ENCODE peak calls at places on chromosomes 3 and 15, in five cellular contexts. T is GM12878, E is HEK293T, U is K562, M is HepG2. C is an unnamed sample.

GRCh38 chr3:110533089-110533488 is 538.5 kb upstream of the NECTIN3 start:
- DNase-seq in U (no peak), T (no peak), E (no peak), M (peak), C (no peak)

GRCh38 chr3:140911822-140912221 is 29.8 kb upstream of the SLC25A36 start:
- DNase-seq in U (no peak), E (no peak), M (peak), T (no peak), C (no peak)

GRCh38 chr3:59424268-59425010 is 374.6 kb upstream of the CFAP20DC start:
- DNase-seq in E (no peak), U (no peak), M (no peak), T (no peak), C (no peak)

GRCh38 chr3:28279770-28280169 is 38.4 kb downstream of the CMC1 start:
- DNase-seq in U (no peak), T (no peak), E (no peak), M (no peak), C (no peak)

GRCh38 chr3:49701388-49702077 is 12.2 kb downstream of the RNF123 start:
- DNase-seq in E (peak), M (peak), T (no peak), U (peak), C (peak)

GRCh38 chr3:188360364-188360881 is 206.5 kb downstream of the LPP start:
- DNase-seq in U (no peak), M (no peak), E (no peak), T (no peak), C (no peak)

GRCh38 chr3:66477846-66478245 is 23.0 kb downstream of the LRIG1 start:
- DNase-seq in T (no peak), M (no peak), U (no peak), E (no peak), C (no peak)

GRCh38 chr3:22245817-22246583 is 495.0 kb upstream of the ZNF385D start:
- DNase-seq in T (no peak), M (no peak), U (no peak), E (no peak), C (no peak)

GRCh38 chr3:127955680-127956079 is 40.6 kb downstream of the KBTBD12 start:
- DNase-seq in E (no peak), U (no peak), T (no peak), M (no peak), C (no peak)

GRCh38 chr15:36632196-36632595 is 52.8 kb downstream of the CDIN1 start:
- DNase-seq in E (no peak), U (no peak), M (no peak), T (no peak), C (no peak)

GRCh38 chr3:150582620-150583019 is 20.5 kb upstream of the SELENOT start:
- DNase-seq in E (no peak), M (no peak), T (no peak), U (no peak), C (no peak)

GRCh38 chr3:14803981-14804834 is 14.6 kb upstream of the FGD5 start:
- DNase-seq in M (peak), U (no peak), E (no peak), T (no peak), C (peak)

GRCh38 chr3:125072749-125073404 is 17.1 kb upstream of the HEG1 start:
- DNase-seq in T (no peak), E (no peak), U (no peak), M (no peak), C (no peak)

GRCh38 chr3:141192345-141192744 is 39.3 kb upstream of the PXYLP1 start:
- DNase-seq in U (peak), M (peak), T (peak), E (peak), C (peak)

GRCh38 chr3:171436380-171436779 is 23.8 kb downstream of the TNIK start:
- DNase-seq in U (no peak), T (no peak), M (no peak), E (no peak), C (no peak)

GRCh38 chr15:53869044-53869805 is 109.0 kb upstream of the UNC13C start:
- DNase-seq in E (peak), M (no peak), U (peak), T (no peak), C (peak)

GRCh38 chr3:168459229-168459784 is 363.6 kb upstream of the GOLIM4 start:
- DNase-seq in M (no peak), E (no peak), U (no peak), T (no peak), C (no peak)

GRCh38 chr3:123328851-123329635 is 119.8 kb downstream of the ADCY5 start:
- DNase-seq in T (no peak), M (peak), E (peak), U (peak), C (peak)

GRCh38 chr3:113594066-113594465 is 61.7 kb downstream of the SIDT1 start:
- DNase-seq in E (no peak), M (no peak), T (no peak), U (no peak), C (no peak)

GRCh38 chr15:39624806-39625205 is 43.9 kb downstream of the THBS1 start:
- DNase-seq in T (peak), E (no peak), U (no peak), M (peak), C (no peak)

GRCh38 chr3:94936023-94936580 is 873.2 kb downstream of the NSUN3 start:
- DNase-seq in E (no peak), M (peak), U (no peak), T (no peak), C (no peak)

GRCh38 chr15:89138999-89139612 is 50.9 kb downstream of the ABHD2 start:
- DNase-seq in M (peak), U (no peak), T (no peak), E (no peak), C (no peak)

GRCh38 chr15:60212536-60212935 is 185.2 kb downstream of the ANXA2 start:
- DNase-seq in E (peak), U (no peak), M (peak), T (no peak), C (no peak)

GRCh38 chr3:44419923-44420650 is 57.4 kb downstream of the ZNF445 start:
- DNase-seq in M (no peak), E (no peak), U (no peak), T (no peak), C (no peak)

GRCh38 chr3:173739716-173740115 is 342.2 kb downstream of the NLGN1 start:
- DNase-seq in M (no peak), U (no peak), T (no peak), E (no peak), C (no peak)

GRCh38 chr15:59013246-59013645 is 25.8 kb downstream of the RNF111 start:
- DNase-seq in M (no peak), E (no peak), T (no peak), U (no peak), C (no peak)

GRCh38 chr3:56621686-56622085 is 61.4 kb downstream of the TASOR start:
- DNase-seq in E (no peak), M (no peak), T (no peak), U (no peak), C (no peak)

DNA sequence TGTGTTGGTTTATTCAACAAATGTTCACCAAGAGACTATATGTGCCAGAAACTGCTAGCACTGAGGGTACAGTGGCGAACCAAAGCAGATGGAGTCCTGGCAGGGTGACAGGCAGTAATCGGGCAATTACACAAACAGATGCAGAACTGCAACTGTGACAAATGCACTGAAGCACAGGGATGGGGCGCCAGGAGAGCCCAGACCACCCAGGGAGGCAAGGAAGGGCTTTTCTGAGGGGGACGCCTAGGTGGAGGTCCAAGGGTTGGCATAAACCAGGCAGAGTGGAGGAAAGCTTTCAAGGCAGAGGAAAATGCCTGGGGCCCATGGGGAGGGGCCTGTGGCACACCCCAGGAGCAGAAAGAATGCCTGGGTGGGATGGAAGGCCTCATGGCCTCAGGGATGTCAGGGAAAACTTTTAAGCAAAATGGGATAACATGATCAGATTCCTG is 5.5 kb downstream of the DIS3L start:
- DNase-seq in U (no peak), E (no peak), M (no peak), T (no peak), C (peak)
- TF ChIP-seq FOXM1 in U (no peak), E (no peak), M (no peak), T (no peak), C (no peak)

GRCh38 chr3:130834476-130834875 is 59.4 kb upstream of the ATP2C1 start:
- DNase-seq in U (no peak), M (no peak), E (no peak), T (no peak), C (no peak)
- TF ChIP-seq FOXM1 in U (no peak), M (no peak), E (no peak), T (no peak), C (no peak)

DNA sequence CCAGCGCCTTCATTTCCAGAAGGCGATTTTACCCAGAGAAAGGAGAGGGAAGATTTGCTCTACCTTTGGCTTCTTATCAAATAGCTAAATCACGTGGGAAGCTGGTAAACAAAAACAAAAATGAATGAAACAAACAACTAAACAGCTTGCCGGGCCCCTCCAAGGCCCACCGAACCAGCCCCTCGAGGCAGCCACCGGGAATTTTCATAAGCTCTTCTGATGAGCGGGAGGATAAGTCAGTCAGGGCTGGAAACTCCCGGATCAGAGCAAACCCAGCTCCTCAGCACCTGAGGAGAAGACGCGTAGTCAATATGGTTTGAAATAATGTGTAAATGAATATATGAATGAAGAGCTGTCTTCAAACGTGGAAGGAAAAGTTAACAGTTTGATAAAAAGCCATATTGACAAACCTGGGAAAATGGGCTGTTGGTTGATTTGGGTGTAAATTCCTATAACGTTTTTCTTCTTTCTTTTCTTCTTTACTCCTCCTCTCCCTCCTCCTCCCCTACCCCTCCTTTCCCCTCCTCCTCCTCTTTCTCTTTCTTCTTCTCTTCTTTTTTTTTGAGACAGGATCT is 10.7 kb downstream of the RPLP1 start:
- DNase-seq in M (no peak), U (no peak), T (no peak), E (no peak), C (no peak)
- TF ChIP-seq FOXM1 in M (no peak), U (no peak), T (no peak), E (no peak), C (no peak)

DNA sequence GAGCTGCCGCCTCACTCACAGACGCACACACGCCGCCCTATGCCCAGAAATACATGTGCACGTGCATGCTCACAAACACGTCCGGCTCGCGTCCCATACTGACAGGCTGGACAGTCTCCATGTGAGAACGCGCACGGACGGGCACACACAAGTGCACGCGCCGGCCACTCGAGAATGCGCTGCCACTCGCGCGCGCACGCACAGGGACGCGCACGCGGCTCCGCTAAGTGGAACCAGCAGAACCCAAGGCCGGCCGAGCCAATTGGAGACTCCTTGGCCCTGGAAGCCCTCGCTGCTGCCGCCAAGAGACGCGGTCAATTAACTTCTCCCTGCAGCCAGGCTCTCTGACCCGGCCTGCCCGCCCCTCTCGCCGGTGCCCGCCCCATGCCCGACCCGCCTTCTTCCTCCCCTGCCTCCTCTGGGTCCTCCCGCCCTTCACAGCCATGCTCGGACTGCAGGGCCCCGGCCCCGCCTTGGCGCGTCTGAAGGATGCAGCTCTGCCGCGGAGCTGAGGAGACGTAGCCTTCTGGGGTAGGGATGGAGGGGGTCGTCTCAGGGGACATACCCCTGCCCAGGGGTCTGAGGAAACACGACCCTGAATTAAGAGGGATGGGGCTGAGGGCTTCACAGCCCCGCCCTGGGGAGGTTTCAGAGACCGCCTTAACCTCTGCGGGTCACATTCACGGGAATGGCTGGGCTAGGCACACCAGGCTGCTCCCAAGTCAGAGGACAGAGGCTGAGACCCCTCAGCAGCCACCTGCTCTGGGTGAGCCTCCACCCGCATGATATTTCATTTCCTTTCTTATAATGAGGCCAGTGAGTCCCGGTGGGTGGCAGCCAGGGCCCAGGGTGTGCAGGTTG is 15.0 kb downstream of the PTH1R start:
- DNase-seq in M (no peak), T (no peak), E (no peak), U (peak), C (peak)
- TF ChIP-seq FOXM1 in M (no peak), T (no peak), E (no peak), U (no peak), C (no peak)

GRCh38 chr3:18137958-18138357 is 287.2 kb downstream of the SATB1 start:
- DNase-seq in T (no peak), U (no peak), E (no peak), M (no peak), C (peak)

GRCh38 chr3:18134386-18135082 is 290.6 kb downstream of the SATB1 start:
- DNase-seq in M (no peak), E (no peak), U (no peak), T (no peak), C (no peak)

GRCh38 chr3:18135083-18135814 is 289.9 kb downstream of the SATB1 start:
- DNase-seq in E (no peak), M (no peak), U (no peak), T (no peak), C (no peak)
- TF ChIP-seq FOXM1 in E (no peak), M (no peak), U (no peak), T (no peak), C (no peak)

GRCh38 chr15:51224428-51224827 is 114.0 kb downstream of the CYP19A1 start:
- DNase-seq in E (no peak), T (no peak), M (no peak), U (no peak), C (no peak)

GRCh38 chr15:51218249-51218648 is 120.1 kb downstream of the CYP19A1 start:
- DNase-seq in E (no peak), T (no peak), U (no peak), M (no peak), C (no peak)

GRCh38 chr15:51227967-51228783 is 110.2 kb downstream of the CYP19A1 start:
- DNase-seq in M (peak), T (peak), U (peak), E (no peak), C (no peak)

GRCh38 chr15:51226813-51227212 is 111.6 kb downstream of the CYP19A1 start:
- DNase-seq in M (no peak), E (no peak), T (no peak), U (no peak), C (no peak)

GRCh38 chr15:51223771-51224229 is 114.6 kb downstream of the CYP19A1 start:
- DNase-seq in T (no peak), M (no peak), E (no peak), U (no peak), C (no peak)
- TF ChIP-seq FOXM1 in T (no peak), M (no peak), E (no peak), U (no peak), C (no peak)

DNA sequence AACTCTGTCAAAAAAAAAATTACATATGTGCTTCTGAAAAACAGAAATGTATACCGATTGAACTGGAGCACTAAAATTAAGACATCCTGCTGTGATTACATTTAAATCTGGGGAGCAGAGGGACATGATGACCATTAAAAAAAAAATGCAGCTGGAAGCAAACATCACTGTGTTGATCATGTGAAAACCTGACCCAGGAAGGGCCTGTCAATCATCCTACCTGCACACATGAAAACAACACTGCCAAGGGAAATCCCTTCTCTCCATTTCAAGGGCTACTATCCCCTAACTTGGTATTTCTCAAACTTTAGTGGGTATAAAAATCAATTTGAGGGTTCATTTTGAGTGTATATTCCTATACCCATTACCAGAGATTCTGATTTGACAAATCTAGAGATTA is 719.9 kb upstream of the CBLB start:
- DNase-seq in M (no peak), T (no peak), E (no peak), U (no peak), C (no peak)
- TF ChIP-seq FOXM1 in M (no peak), T (no peak), E (no peak), U (no peak), C (no peak)

GRCh38 chr15:71276355-71276665 is 161.0 kb downstream of the THSD4 start:
- DNase-seq in M (no peak), U (no peak), E (no peak), T (no peak), C (no peak)

GRCh38 chr15:71275566-71276354 is 160.5 kb downstream of the THSD4 start:
- DNase-seq in E (no peak), T (no peak), U (no peak), M (no peak), C (no peak)

GRCh38 chr15:71282086-71282485 is 166.8 kb downstream of the THSD4 start:
- DNase-seq in T (no peak), E (no peak), U (no peak), M (no peak), C (no peak)

GRCh38 chr15:71279757-71280141 is 164.5 kb downstream of the THSD4 start:
- DNase-seq in E (no peak), T (no peak), U (no peak), M (no peak), C (no peak)

GRCh38 chr15:71278989-71279756 is 163.9 kb downstream of the THSD4 start:
- DNase-seq in T (no peak), U (no peak), E (peak), M (peak), C (no peak)
- TF ChIP-seq FOXM1 in T (no peak), U (no peak), E (no peak), M (no peak), C (peak)

GRCh38 chr3:184299488-184300376 is 691 bp downstream of the PSMD2 start:
- DNase-seq in T (no peak), E (no peak), M (no peak), U (no peak), C (no peak)
- TF ChIP-seq FOXM1 in T (no peak), E (no peak), M (no peak), U (no peak), C (no peak)

GRCh38 chr15:75347222-75348033 is 589 bp downstream of the NEIL1 start:
- DNase-seq in T (no peak), E (peak), M (no peak), U (peak), C (peak)
- TF ChIP-seq FOXM1 in T (no peak), E (peak), M (no peak), U (peak), C (no peak)

C was measured in SK-N-SH.